ENCODE peak calls at places on chromosomes 2 and 18, in seven cellular contexts. One of them, this sample, is unnamed.

GRCh38 chr2:104432401-104432800 is 421.5 kb upstream of the POU3F3 start:
- DNase-seq in transverse colon: no peak
- DNase-seq in AG04450: no peak
- DNase-seq in AG10803: no peak
- DNase-seq in stomach: no peak
- DNase-seq in fibroblast of pulmonary artery: no peak
- DNase-seq in chondrocyte: no peak
- DNase-seq in this sample: no peak

GRCh38 chr2:171158036-171158789 is 2.5 kb downstream of the TLK1 start:
- DNase-seq in transverse colon: no peak
- DNase-seq in AG04450: no peak
- DNase-seq in AG10803: no peak
- DNase-seq in stomach: no peak
- DNase-seq in fibroblast of pulmonary artery: no peak
- DNase-seq in chondrocyte: no peak
- DNase-seq in this sample: no peak

GRCh38 chr2:24838541-24838940 is 45.3 kb downstream of the CENPO start:
- DNase-seq in transverse colon: no peak
- DNase-seq in AG04450: no peak
- DNase-seq in AG10803: no peak
- DNase-seq in stomach: no peak
- DNase-seq in fibroblast of pulmonary artery: no peak
- DNase-seq in chondrocyte: no peak
- DNase-seq in this sample: no peak

GRCh38 chr2:172489682-172490081 is 62.3 kb downstream of the ITGA6 start:
- DNase-seq in transverse colon: no peak
- DNase-seq in AG04450: no peak
- DNase-seq in AG10803: peak
- DNase-seq in stomach: no peak
- DNase-seq in fibroblast of pulmonary artery: peak
- DNase-seq in chondrocyte: no peak
- DNase-seq in this sample: peak

GRCh38 chr2:149928026-149928425 is 340.5 kb upstream of the MMADHC start:
- DNase-seq in transverse colon: no peak
- DNase-seq in AG04450: no peak
- DNase-seq in AG10803: no peak
- DNase-seq in stomach: no peak
- DNase-seq in fibroblast of pulmonary artery: no peak
- DNase-seq in chondrocyte: no peak
- DNase-seq in this sample: no peak

GRCh38 chr2:31286961-31287550 is 53.1 kb downstream of the EHD3 start:
- DNase-seq in transverse colon: no peak
- DNase-seq in AG04450: no peak
- DNase-seq in AG10803: peak
- DNase-seq in stomach: no peak
- DNase-seq in fibroblast of pulmonary artery: peak
- DNase-seq in chondrocyte: no peak
- DNase-seq in this sample: no peak

GRCh38 chr18:78672862-78673446 is 306.7 kb upstream of the SALL3 start:
- DNase-seq in transverse colon: no peak
- DNase-seq in AG04450: no peak
- DNase-seq in AG10803: no peak
- DNase-seq in stomach: no peak
- DNase-seq in fibroblast of pulmonary artery: no peak
- DNase-seq in chondrocyte: peak
- DNase-seq in this sample: no peak

GRCh38 chr18:68714356-68714706 is 577 bp downstream of the TMX3 start:
- DNase-seq in transverse colon: peak
- DNase-seq in AG04450: no peak
- DNase-seq in AG10803: no peak
- DNase-seq in stomach: no peak
- DNase-seq in fibroblast of pulmonary artery: no peak
- DNase-seq in chondrocyte: no peak
- DNase-seq in this sample: no peak

DNA sequence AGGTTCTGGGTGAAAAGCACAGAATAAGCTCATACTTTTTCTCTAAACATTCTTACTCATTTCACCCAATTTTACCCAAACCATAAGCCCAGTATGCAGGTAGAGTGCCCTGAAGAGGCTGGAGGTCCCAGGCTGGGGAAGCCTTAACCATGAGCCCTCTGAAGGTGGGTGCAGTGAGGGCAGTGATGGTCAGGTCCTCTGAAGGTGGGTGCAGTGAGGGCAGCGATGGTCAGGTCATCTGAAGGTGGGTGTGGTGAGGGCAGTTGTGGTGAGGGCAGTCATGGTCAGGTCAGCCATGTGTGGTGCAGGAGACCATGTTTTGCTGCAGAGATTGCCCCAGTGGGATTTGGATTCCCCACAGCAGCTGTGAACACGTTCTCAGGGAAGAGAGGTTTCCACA is 148.8 kb downstream of the SNTG2 start:
- DNase-seq in transverse colon: no peak
- DNase-seq in AG04450: no peak
- DNase-seq in AG10803: no peak
- DNase-seq in stomach: no peak
- DNase-seq in fibroblast of pulmonary artery: no peak
- DNase-seq in chondrocyte: no peak
- DNase-seq in this sample: no peak
- TF ChIP-seq CTCF in transverse colon: no peak
- TF ChIP-seq CTCF in AG04450: no peak
- TF ChIP-seq CTCF in AG10803: no peak
- TF ChIP-seq CTCF in stomach: no peak
- TF ChIP-seq CTCF in fibroblast of pulmonary artery: no peak
- TF ChIP-seq CTCF in chondrocyte: no peak
- TF ChIP-seq CTCF in this sample: no peak

GRCh38 chr2:112807233-112807807 is 23.0 kb upstream of the IL1A start:
- DNase-seq in transverse colon: no peak
- DNase-seq in AG04450: no peak
- DNase-seq in AG10803: no peak
- DNase-seq in stomach: no peak
- DNase-seq in fibroblast of pulmonary artery: no peak
- DNase-seq in chondrocyte: no peak
- DNase-seq in this sample: no peak
- TF ChIP-seq CTCF in transverse colon: no peak
- TF ChIP-seq CTCF in AG04450: no peak
- TF ChIP-seq CTCF in AG10803: no peak
- TF ChIP-seq CTCF in stomach: no peak
- TF ChIP-seq CTCF in fibroblast of pulmonary artery: peak
- TF ChIP-seq CTCF in chondrocyte: no peak
- TF ChIP-seq CTCF in this sample: no peak

GRCh38 chr18:46374850-46375249 is 270.7 kb downstream of the HAUS1 start:
- DNase-seq in transverse colon: no peak
- DNase-seq in AG04450: no peak
- DNase-seq in AG10803: no peak
- DNase-seq in stomach: peak
- DNase-seq in fibroblast of pulmonary artery: no peak
- DNase-seq in chondrocyte: no peak
- DNase-seq in this sample: no peak
- TF ChIP-seq CTCF in transverse colon: no peak
- TF ChIP-seq CTCF in AG04450: no peak
- TF ChIP-seq CTCF in AG10803: no peak
- TF ChIP-seq CTCF in stomach: no peak
- TF ChIP-seq CTCF in fibroblast of pulmonary artery: no peak
- TF ChIP-seq CTCF in chondrocyte: no peak
- TF ChIP-seq CTCF in this sample: no peak

GRCh38 chr18:9437672-9438071 is 37.6 kb upstream of the RALBP1 start:
- DNase-seq in transverse colon: no peak
- DNase-seq in AG04450: no peak
- DNase-seq in AG10803: no peak
- DNase-seq in stomach: no peak
- DNase-seq in fibroblast of pulmonary artery: no peak
- DNase-seq in chondrocyte: no peak
- DNase-seq in this sample: no peak
- TF ChIP-seq CTCF in transverse colon: no peak
- TF ChIP-seq CTCF in AG04450: no peak
- TF ChIP-seq CTCF in AG10803: no peak
- TF ChIP-seq CTCF in stomach: no peak
- TF ChIP-seq CTCF in fibroblast of pulmonary artery: no peak
- TF ChIP-seq CTCF in chondrocyte: no peak
- TF ChIP-seq CTCF in this sample: no peak

GRCh38 chr18:45386256-45386655 is 229.0 kb upstream of the SLC14A2 start:
- DNase-seq in transverse colon: peak
- DNase-seq in AG04450: no peak
- DNase-seq in AG10803: peak
- DNase-seq in stomach: no peak
- DNase-seq in fibroblast of pulmonary artery: peak
- DNase-seq in chondrocyte: no peak
- DNase-seq in this sample: no peak
- TF ChIP-seq CTCF in transverse colon: peak
- TF ChIP-seq CTCF in AG04450: peak
- TF ChIP-seq CTCF in AG10803: peak
- TF ChIP-seq CTCF in stomach: no peak
- TF ChIP-seq CTCF in fibroblast of pulmonary artery: peak
- TF ChIP-seq CTCF in chondrocyte: peak
- TF ChIP-seq CTCF in this sample: peak

DNA sequence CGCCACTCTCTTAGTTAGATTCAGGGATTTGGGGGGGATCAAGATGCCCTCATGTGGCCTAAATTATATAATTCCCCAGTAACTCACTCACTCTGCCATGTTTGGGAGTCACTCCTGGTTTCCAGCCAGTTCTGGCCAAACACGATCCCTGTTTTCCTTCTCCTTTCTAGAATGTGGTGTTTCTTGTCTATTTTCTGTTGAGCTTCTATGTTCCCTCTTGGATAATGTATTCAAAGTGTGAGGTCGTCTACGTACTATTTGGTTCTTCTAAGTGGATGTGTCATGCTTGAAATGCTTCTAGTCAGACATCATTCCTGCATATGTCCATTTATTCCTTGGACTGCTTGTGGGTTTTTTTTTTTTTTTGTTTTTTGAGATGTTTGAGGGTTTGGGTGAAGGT is 415.0 kb upstream of the SYT4 start:
- DNase-seq in transverse colon: no peak
- DNase-seq in AG04450: no peak
- DNase-seq in AG10803: peak
- DNase-seq in stomach: no peak
- DNase-seq in fibroblast of pulmonary artery: peak
- DNase-seq in chondrocyte: no peak
- DNase-seq in this sample: no peak
- TF ChIP-seq CTCF in transverse colon: no peak
- TF ChIP-seq CTCF in AG04450: no peak
- TF ChIP-seq CTCF in AG10803: no peak
- TF ChIP-seq CTCF in stomach: no peak
- TF ChIP-seq CTCF in fibroblast of pulmonary artery: no peak
- TF ChIP-seq CTCF in chondrocyte: no peak
- TF ChIP-seq CTCF in this sample: no peak

GRCh38 chr2:12764075-12764722 is 47.5 kb downstream of the TRIB2 start:
- DNase-seq in transverse colon: no peak
- DNase-seq in AG04450: no peak
- DNase-seq in AG10803: peak
- DNase-seq in stomach: no peak
- DNase-seq in fibroblast of pulmonary artery: peak
- DNase-seq in chondrocyte: no peak
- DNase-seq in this sample: no peak

GRCh38 chr2:12762976-12763375 is 46.2 kb downstream of the TRIB2 start:
- DNase-seq in transverse colon: no peak
- DNase-seq in AG04450: no peak
- DNase-seq in AG10803: peak
- DNase-seq in stomach: no peak
- DNase-seq in fibroblast of pulmonary artery: no peak
- DNase-seq in chondrocyte: no peak
- DNase-seq in this sample: no peak

GRCh38 chr2:12765203-12765602 is 48.5 kb downstream of the TRIB2 start:
- DNase-seq in transverse colon: no peak
- DNase-seq in AG04450: no peak
- DNase-seq in AG10803: no peak
- DNase-seq in stomach: no peak
- DNase-seq in fibroblast of pulmonary artery: no peak
- DNase-seq in chondrocyte: no peak
- DNase-seq in this sample: no peak

GRCh38 chr2:12762337-12762736 is 45.6 kb downstream of the TRIB2 start:
- DNase-seq in transverse colon: no peak
- DNase-seq in AG04450: no peak
- DNase-seq in AG10803: no peak
- DNase-seq in stomach: no peak
- DNase-seq in fibroblast of pulmonary artery: no peak
- DNase-seq in chondrocyte: no peak
- DNase-seq in this sample: no peak

GRCh38 chr2:12763486-12763885 is 46.8 kb downstream of the TRIB2 start:
- DNase-seq in transverse colon: no peak
- DNase-seq in AG04450: no peak
- DNase-seq in AG10803: no peak
- DNase-seq in stomach: no peak
- DNase-seq in fibroblast of pulmonary artery: no peak
- DNase-seq in chondrocyte: no peak
- DNase-seq in this sample: no peak
- TF ChIP-seq CTCF in transverse colon: no peak
- TF ChIP-seq CTCF in AG04450: no peak
- TF ChIP-seq CTCF in AG10803: no peak
- TF ChIP-seq CTCF in stomach: no peak
- TF ChIP-seq CTCF in fibroblast of pulmonary artery: no peak
- TF ChIP-seq CTCF in chondrocyte: no peak
- TF ChIP-seq CTCF in this sample: no peak

GRCh38 chr2:182650704-182651103 is 65.4 kb upstream of the DNAJC10 start:
- DNase-seq in transverse colon: no peak
- DNase-seq in AG04450: no peak
- DNase-seq in AG10803: peak
- DNase-seq in stomach: no peak
- DNase-seq in fibroblast of pulmonary artery: peak
- DNase-seq in chondrocyte: no peak
- DNase-seq in this sample: peak

GRCh38 chr2:182652326-182652725 is 63.7 kb upstream of the DNAJC10 start:
- DNase-seq in transverse colon: no peak
- DNase-seq in AG04450: no peak
- DNase-seq in AG10803: no peak
- DNase-seq in stomach: no peak
- DNase-seq in fibroblast of pulmonary artery: no peak
- DNase-seq in chondrocyte: no peak
- DNase-seq in this sample: no peak

GRCh38 chr2:182646763-182647498 is 69.1 kb upstream of the DNAJC10 start:
- DNase-seq in transverse colon: no peak
- DNase-seq in AG04450: no peak
- DNase-seq in AG10803: no peak
- DNase-seq in stomach: no peak
- DNase-seq in fibroblast of pulmonary artery: no peak
- DNase-seq in chondrocyte: no peak
- DNase-seq in this sample: no peak

GRCh38 chr2:182647499-182647787 is 68.6 kb upstream of the DNAJC10 start:
- DNase-seq in transverse colon: no peak
- DNase-seq in AG04450: no peak
- DNase-seq in AG10803: no peak
- DNase-seq in stomach: no peak
- DNase-seq in fibroblast of pulmonary artery: no peak
- DNase-seq in chondrocyte: no peak
- DNase-seq in this sample: no peak

GRCh38 chr2:182649316-182649715 is 66.7 kb upstream of the DNAJC10 start:
- DNase-seq in transverse colon: peak
- DNase-seq in AG04450: no peak
- DNase-seq in AG10803: peak
- DNase-seq in stomach: no peak
- DNase-seq in fibroblast of pulmonary artery: peak
- DNase-seq in chondrocyte: no peak
- DNase-seq in this sample: no peak
- TF ChIP-seq CTCF in transverse colon: peak
- TF ChIP-seq CTCF in AG04450: peak
- TF ChIP-seq CTCF in AG10803: peak
- TF ChIP-seq CTCF in stomach: no peak
- TF ChIP-seq CTCF in fibroblast of pulmonary artery: peak
- TF ChIP-seq CTCF in chondrocyte: peak
- TF ChIP-seq CTCF in this sample: peak